ENCODE peak calls at places on chromosomes 2 and 18, in ten cellular contexts. P is cardiac fibroblast; T is NCI-H1930; D is cardiac muscle cell; Q is NCI-H2081; V is germinal center; K is NCI-H2171; G is suprapubic skin; X is activated naive CD8-positive, alpha-beta T cell treated with anti-CD3 and anti-CD28 coated beads, Interleukin-2, amount 50 U/mL, for 24 hours; S is sciatic nerve. U is an unnamed sample.

GRCh38 chr2:112805542-112805941 is 21.2 kb upstream of the IL1A start:
- DNase-seq in P (no peak), T (no peak), D (no peak), Q (no peak), V (peak), K (no peak), G (no peak), X (no peak), S (no peak), U (peak)

GRCh38 chr2:143219266-143219665 is 90.0 kb downstream of the ARHGAP15 start:
- DNase-seq in P (no peak), T (no peak), D (no peak), Q (no peak), V (no peak), K (no peak), G (no peak), X (no peak), S (no peak), U (no peak)

GRCh38 chr2:45771251-45771650 is 119.8 kb downstream of the PRKCE start:
- DNase-seq in P (peak), T (no peak), D (peak), Q (no peak), V (no peak), K (peak), G (no peak), X (no peak), S (peak), U (no peak)

GRCh38 chr2:201257381-201257940 is 2.9 kb upstream of the CASP8 start:
- DNase-seq in P (no peak), T (no peak), D (no peak), Q (no peak), V (peak), K (no peak), G (no peak), X (peak), S (no peak), U (no peak)

GRCh38 chr18:58911241-58911640 is 46.6 kb downstream of the ZNF532 start:
- DNase-seq in P (no peak), T (no peak), D (no peak), Q (no peak), V (no peak), K (no peak), G (no peak), X (no peak), S (no peak), U (no peak)

GRCh38 chr2:37993135-37993534 is 68.0 kb downstream of the RMDN2 start:
- DNase-seq in P (no peak), T (no peak), D (no peak), Q (no peak), V (no peak), K (no peak), G (no peak), X (no peak), S (no peak), U (no peak)

GRCh38 chr2:239537633-239538356 is 137.0 kb upstream of the HDAC4 start:
- DNase-seq in P (no peak), T (no peak), D (no peak), Q (no peak), V (no peak), K (no peak), G (no peak), X (no peak), S (no peak), U (peak)

GRCh38 chr18:29164020-29164706 is 987.2 kb upstream of the CDH2 start:
- DNase-seq in P (peak), T (no peak), D (no peak), Q (no peak), V (no peak), K (no peak), G (no peak), X (no peak), S (no peak), U (no peak)

GRCh38 chr18:76493213-76494107 is 1.6 kb downstream of the ZNF516 start:
- DNase-seq in P (peak), T (peak), D (peak), Q (peak), V (peak), K (no peak), G (no peak), X (peak), S (no peak), U (no peak)

GRCh38 chr2:86064006-86064405 is 41.7 kb downstream of the POLR1A start:
- DNase-seq in P (peak), T (no peak), D (no peak), Q (no peak), V (no peak), K (no peak), G (no peak), X (no peak), S (no peak), U (no peak)

GRCh38 chr18:76975577-76976110 is 153.3 kb downstream of the ZNF236 start:
- DNase-seq in P (no peak), T (no peak), D (no peak), Q (no peak), V (no peak), K (no peak), G (no peak), X (no peak), S (no peak), U (no peak)

U was measured in RWPE2.